ENCODE peak calls at places on chromosomes 5 and 9, in six cellular contexts. Z is CD4-positive, alpha-beta T cell; O is OCI-LY7; K is fibroblast of lung; W is Panc1; M is H9. X is an unnamed sample.

GRCh38 chr5:923473-923873 is 30.8 kb downstream of the TRIP13 start:
- DNase-seq in Z (peak), K (peak), M (peak), W (peak), O (peak), X (peak)

GRCh38 chr5:112123060-112123459 is 296.0 kb downstream of the EPB41L4A start:
- DNase-seq in O (no peak), W (no peak), Z (no peak), K (no peak), M (no peak), X (no peak)

GRCh38 chr9:86487222-86487841 is 133.1 kb upstream of the TUT7 start:
- DNase-seq in K (peak), O (peak), Z (no peak), W (peak), M (no peak), X (peak)

GRCh38 chr5:59615272-59615671 is 278.3 kb downstream of the PDE4D start:
- DNase-seq in Z (no peak), M (no peak), O (no peak), W (no peak), K (peak), X (no peak)

GRCh38 chr5:111869681-111870080 is 112.7 kb upstream of the NREP start:
- DNase-seq in W (no peak), O (no peak), K (peak), Z (no peak), M (no peak), X (no peak)

GRCh38 chr5:115402822-115403577 is 106.5 kb upstream of the CCDC112 start:
- DNase-seq in Z (no peak), O (no peak), W (no peak), M (no peak), K (peak), X (no peak)

GRCh38 chr5:136396886-136397285 is 31.5 kb upstream of the TRPC7 start:
- DNase-seq in K (no peak), Z (no peak), W (no peak), M (no peak), O (no peak), X (no peak)

GRCh38 chr9:116151966-116152381 is 1.6 kb upstream of the PAPPA start:
- DNase-seq in M (no peak), O (no peak), Z (no peak), K (peak), W (no peak), X (no peak)

GRCh38 chr5:170302729-170303501 is 5.3 kb upstream of the LCP2 start:
- DNase-seq in W (no peak), O (peak), M (peak), Z (peak), K (no peak), X (peak)

GRCh38 chr5:74848553-74849025 is 17.6 kb downstream of the FAM169A start:
- DNase-seq in Z (no peak), K (no peak), M (no peak), O (no peak), W (no peak), X (no peak)

GRCh38 chr9:98047002-98047401 is 9.5 kb upstream of the NANS start:
- DNase-seq in M (no peak), W (no peak), O (peak), Z (no peak), K (no peak), X (no peak)

DNA sequence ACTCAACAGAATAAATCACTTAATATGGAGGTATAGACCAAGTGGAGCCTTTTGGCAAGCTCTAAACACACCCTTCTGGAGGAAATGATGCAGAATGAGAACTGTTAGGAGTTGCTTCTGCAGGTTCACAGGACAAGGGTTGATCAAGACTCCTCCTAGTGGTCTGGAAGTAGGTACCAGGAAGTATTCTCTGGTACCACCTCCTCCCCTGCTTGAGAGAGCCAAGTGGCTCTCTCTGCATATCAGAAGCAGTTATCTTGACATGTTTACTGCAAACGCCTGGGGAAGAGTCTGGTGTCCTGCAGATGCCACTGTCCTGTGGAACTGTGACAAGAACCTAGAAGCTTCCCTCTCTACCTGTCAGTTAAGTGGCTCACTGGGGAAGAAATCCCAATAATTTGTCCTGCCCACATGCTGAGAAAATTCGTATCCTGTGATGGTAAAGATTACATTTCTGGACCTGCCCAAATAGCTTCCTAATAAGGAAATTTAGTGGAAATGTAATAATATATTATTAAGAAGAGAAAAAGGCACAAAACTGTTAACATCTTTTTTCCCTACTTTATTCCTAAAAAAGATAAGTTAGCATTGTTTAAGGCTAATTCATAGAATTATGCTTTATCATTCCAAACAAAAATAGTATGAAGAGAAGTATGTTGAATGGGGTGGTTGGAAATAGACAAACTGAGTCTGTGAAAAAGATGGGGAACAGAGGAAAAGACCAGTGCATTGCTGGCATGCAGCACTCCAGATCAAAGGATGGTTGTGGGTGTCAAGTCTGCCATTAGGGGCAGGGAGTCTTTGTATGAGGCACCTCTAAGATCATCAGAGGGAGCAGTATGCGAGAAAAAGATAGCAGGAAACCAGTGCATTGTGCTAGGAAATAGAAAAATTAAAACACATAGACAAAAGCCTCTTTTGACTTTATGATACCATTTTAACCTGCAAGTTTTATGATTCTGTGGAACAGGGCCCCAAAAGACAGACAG is 118.8 kb downstream of the CDC42SE2 start:
- DNase-seq in K (peak), W (peak), M (peak), O (peak), Z (peak), X (peak)
- TF ChIP-seq CTCF in K (peak), W (peak), M (peak), O (peak), Z (peak), X (peak)

DNA sequence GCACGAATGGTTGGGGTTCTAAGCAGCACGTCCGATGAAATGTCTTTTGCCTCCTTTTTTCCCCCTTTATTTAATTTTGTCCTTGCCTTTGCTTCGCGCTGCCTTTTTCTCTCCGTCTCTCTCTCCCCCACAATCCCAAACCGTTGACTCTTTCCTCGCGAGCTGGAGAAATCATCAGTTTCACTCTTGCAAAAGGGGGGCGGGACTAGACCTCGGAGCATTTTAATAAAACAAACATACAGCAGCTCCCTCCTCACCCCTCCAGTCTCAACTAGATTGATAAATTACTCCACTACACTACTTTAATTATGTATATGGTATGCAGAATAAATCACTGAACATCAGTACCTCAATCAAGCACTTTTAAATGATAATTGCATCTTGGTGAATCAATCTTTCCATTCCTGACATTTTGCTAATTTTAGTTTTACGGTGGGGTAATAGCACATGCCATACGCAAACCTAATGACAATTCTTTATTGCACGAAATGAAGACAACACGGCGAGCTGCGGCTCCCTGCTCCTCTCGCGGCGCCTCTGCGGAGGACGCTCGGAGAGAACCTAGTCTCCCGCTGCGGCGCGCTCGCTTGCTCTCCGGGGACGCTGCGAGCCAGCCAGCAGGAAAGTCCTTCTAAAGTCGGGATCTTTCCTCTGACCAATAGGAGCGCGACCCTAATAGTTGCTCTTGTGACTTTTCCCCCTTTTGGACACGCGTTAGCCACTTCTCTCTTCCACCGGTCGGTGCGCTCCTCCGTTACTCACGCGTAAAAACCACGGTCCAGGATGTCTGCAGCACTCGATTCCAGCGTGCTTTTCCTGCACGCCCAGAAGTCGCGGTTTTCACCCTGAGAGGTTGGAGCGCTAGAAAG is 816 bp upstream of the MEF2C start:
- DNase-seq in M (peak), K (peak), W (no peak), O (peak), Z (no peak), X (peak)
- TF ChIP-seq CTCF in M (no peak), K (no peak), W (no peak), O (peak), Z (no peak), X (no peak)

GRCh38 chr5:116571568-116572321 is 2.9 kb downstream of the SEMA6A start:
- DNase-seq in K (no peak), M (no peak), O (no peak), Z (no peak), W (no peak), X (no peak)
- TF ChIP-seq CTCF in K (no peak), M (peak), O (no peak), Z (no peak), W (peak), X (no peak)

GRCh38 chr5:134784946-134785620 is 26.5 kb downstream of the DDX46 start:
- DNase-seq in K (peak), Z (no peak), W (no peak), M (no peak), O (no peak), X (no peak)

GRCh38 chr5:134787692-134788091 is 29.1 kb downstream of the DDX46 start:
- DNase-seq in M (no peak), K (no peak), Z (no peak), O (no peak), W (no peak), X (no peak)

GRCh38 chr5:134784241-134784920 is 25.8 kb downstream of the DDX46 start:
- DNase-seq in Z (no peak), W (no peak), O (peak), M (no peak), K (no peak), X (no peak)
- TF ChIP-seq CTCF in Z (peak), W (no peak), O (peak), M (peak), K (peak), X (peak)

GRCh38 chr5:159049844-159050318 is 49.8 kb downstream of the EBF1 start:
- DNase-seq in K (no peak), O (peak), M (no peak), W (no peak), Z (no peak), X (no peak)
- TF ChIP-seq CTCF in K (peak), O (peak), M (peak), W (peak), Z (no peak), X (peak)